ENCODE peak calls at places on chromosomes 11 and 22, in nine cellular contexts. One of them, this sample, is unnamed.

GRCh38 chr11:126378763-126379162 is 23.3 kb downstream of the ST3GAL4 start:
- DNase-seq in K562: no peak
- DNase-seq in HCT116: no peak
- DNase-seq in HL-60: no peak
- DNase-seq in Panc1: no peak
- DNase-seq in HepG2: no peak
- DNase-seq in SK-N-SH: no peak
- DNase-seq in GM12878: no peak
- DNase-seq in A549: no peak
- DNase-seq in this sample: no peak

GRCh38 chr22:29043906-29044575 is 17.6 kb downstream of the C22orf31 start:
- DNase-seq in A549: no peak
- DNase-seq in Panc1: no peak
- DNase-seq in K562: no peak
- DNase-seq in SK-N-SH: no peak
- DNase-seq in HL-60: no peak
- DNase-seq in GM12878: no peak
- DNase-seq in HepG2: no peak
- DNase-seq in HCT116: no peak
- DNase-seq in this sample: no peak

GRCh38 chr11:66467756-66468155 is 1.1 kb downstream of the PELI3 start:
- DNase-seq in Panc1: no peak
- DNase-seq in SK-N-SH: peak
- DNase-seq in HCT116: no peak
- DNase-seq in GM12878: no peak
- DNase-seq in HL-60: peak
- DNase-seq in A549: no peak
- DNase-seq in K562: no peak
- DNase-seq in HepG2: no peak
- DNase-seq in this sample: peak

GRCh38 chr22:41917906-41918791 is 3.3 kb upstream of the SHISA8 start:
- DNase-seq in HepG2: no peak
- DNase-seq in HCT116: no peak
- DNase-seq in A549: no peak
- DNase-seq in HL-60: peak
- DNase-seq in SK-N-SH: no peak
- DNase-seq in Panc1: no peak
- DNase-seq in GM12878: no peak
- DNase-seq in K562: no peak
- DNase-seq in this sample: no peak

GRCh38 chr22:25800766-25801165 is 58.8 kb downstream of the MYO18B start:
- DNase-seq in HCT116: no peak
- DNase-seq in HepG2: no peak
- DNase-seq in A549: no peak
- DNase-seq in GM12878: no peak
- DNase-seq in HL-60: no peak
- DNase-seq in Panc1: no peak
- DNase-seq in K562: no peak
- DNase-seq in SK-N-SH: no peak
- DNase-seq in this sample: no peak

GRCh38 chr22:40401981-40402406 is 31.6 kb downstream of the SGSM3 start:
- DNase-seq in A549: no peak
- DNase-seq in HL-60: no peak
- DNase-seq in GM12878: no peak
- DNase-seq in HepG2: no peak
- DNase-seq in Panc1: no peak
- DNase-seq in K562: no peak
- DNase-seq in HCT116: no peak
- DNase-seq in SK-N-SH: no peak
- DNase-seq in this sample: no peak

GRCh38 chr11:2515401-2516275 is 70.8 kb downstream of the KCNQ1 start:
- DNase-seq in HepG2: no peak
- DNase-seq in HCT116: no peak
- DNase-seq in HL-60: no peak
- DNase-seq in GM12878: no peak
- DNase-seq in SK-N-SH: peak
- DNase-seq in Panc1: no peak
- DNase-seq in K562: no peak
- DNase-seq in A549: no peak
- DNase-seq in this sample: no peak

GRCh38 chr11:4187055-4187988 is 92.7 kb downstream of the RRM1 start:
- DNase-seq in HCT116: peak
- DNase-seq in K562: peak
- DNase-seq in SK-N-SH: peak
- DNase-seq in A549: peak
- DNase-seq in HepG2: peak
- DNase-seq in HL-60: peak
- DNase-seq in GM12878: no peak
- DNase-seq in Panc1: peak
- DNase-seq in this sample: peak

GRCh38 chr11:6660712-6661111 is 5.1 kb upstream of the DCHS1 start:
- DNase-seq in HepG2: no peak
- DNase-seq in Panc1: no peak
- DNase-seq in GM12878: no peak
- DNase-seq in K562: no peak
- DNase-seq in HL-60: no peak
- DNase-seq in SK-N-SH: no peak
- DNase-seq in HCT116: no peak
- DNase-seq in A549: no peak
- DNase-seq in this sample: no peak

GRCh38 chr22:16601437-16602223 is 9.0 kb upstream of the CCT8L2 start:
- DNase-seq in HepG2: no peak
- DNase-seq in Panc1: no peak
- DNase-seq in HCT116: no peak
- DNase-seq in K562: peak
- DNase-seq in HL-60: peak
- DNase-seq in A549: no peak
- DNase-seq in GM12878: no peak
- DNase-seq in SK-N-SH: no peak
- DNase-seq in this sample: peak

GRCh38 chr11:113384551-113384950 is 3.0 kb upstream of the ANKK1 start:
- DNase-seq in HL-60: no peak
- DNase-seq in GM12878: no peak
- DNase-seq in A549: no peak
- DNase-seq in Panc1: no peak
- DNase-seq in K562: no peak
- DNase-seq in SK-N-SH: no peak
- DNase-seq in HepG2: peak
- DNase-seq in HCT116: no peak
- DNase-seq in this sample: no peak

GRCh38 chr11:62461740-62462522 is 43.1 kb downstream of the SCGB1A1 start:
- DNase-seq in Panc1: no peak
- DNase-seq in HCT116: no peak
- DNase-seq in HepG2: no peak
- DNase-seq in K562: peak
- DNase-seq in SK-N-SH: no peak
- DNase-seq in HL-60: no peak
- DNase-seq in GM12878: no peak
- DNase-seq in A549: no peak
- DNase-seq in this sample: no peak

GRCh38 chr22:31106001-31106571 is 1.3 kb downstream of the SELENOM start:
- DNase-seq in HepG2: no peak
- DNase-seq in SK-N-SH: no peak
- DNase-seq in HCT116: no peak
- DNase-seq in A549: no peak
- DNase-seq in GM12878: no peak
- DNase-seq in Panc1: no peak
- DNase-seq in HL-60: no peak
- DNase-seq in K562: no peak
- DNase-seq in this sample: no peak

GRCh38 chr11:17894929-17895658 is 117.8 kb downstream of the SERGEF start:
- DNase-seq in HL-60: no peak
- DNase-seq in GM12878: no peak
- DNase-seq in K562: no peak
- DNase-seq in Panc1: no peak
- DNase-seq in HepG2: no peak
- DNase-seq in HCT116: no peak
- DNase-seq in A549: no peak
- DNase-seq in SK-N-SH: peak
- DNase-seq in this sample: no peak

GRCh38 chr11:127000991-127001390 is 421 bp upstream of the KIRREL3 start:
- DNase-seq in GM12878: no peak
- DNase-seq in HL-60: no peak
- DNase-seq in HepG2: no peak
- DNase-seq in SK-N-SH: no peak
- DNase-seq in HCT116: no peak
- DNase-seq in Panc1: no peak
- DNase-seq in K562: no peak
- DNase-seq in A549: no peak
- DNase-seq in this sample: no peak

GRCh38 chr11:75762885-75763284 is 5.7 kb upstream of the DGAT2 start:
- DNase-seq in GM12878: no peak
- DNase-seq in HCT116: no peak
- DNase-seq in HepG2: peak
- DNase-seq in Panc1: no peak
- DNase-seq in SK-N-SH: no peak
- DNase-seq in HL-60: peak
- DNase-seq in K562: no peak
- DNase-seq in A549: no peak
- DNase-seq in this sample: no peak

GRCh38 chr11:8839957-8840945 is 70.7 kb upstream of the AKIP1 start:
- DNase-seq in A549: no peak
- DNase-seq in Panc1: no peak
- DNase-seq in HL-60: no peak
- DNase-seq in GM12878: no peak
- DNase-seq in HepG2: peak
- DNase-seq in HCT116: no peak
- DNase-seq in K562: no peak
- DNase-seq in SK-N-SH: no peak
- DNase-seq in this sample: peak

GRCh38 chr11:78318321-78318720 is 99.3 kb downstream of the GAB2 start:
- DNase-seq in HL-60: no peak
- DNase-seq in GM12878: no peak
- DNase-seq in HCT116: no peak
- DNase-seq in HepG2: no peak
- DNase-seq in K562: no peak
- DNase-seq in A549: no peak
- DNase-seq in Panc1: no peak
- DNase-seq in SK-N-SH: peak
- DNase-seq in this sample: peak

GRCh38 chr22:37045958-37046357 is 5.6 kb upstream of the KCTD17 start:
- DNase-seq in HL-60: no peak
- DNase-seq in GM12878: no peak
- DNase-seq in SK-N-SH: peak
- DNase-seq in A549: peak
- DNase-seq in HCT116: no peak
- DNase-seq in Panc1: no peak
- DNase-seq in K562: peak
- DNase-seq in HepG2: no peak
- DNase-seq in this sample: peak
- TF ChIP-seq REST in HL-60: no peak
- TF ChIP-seq REST in GM12878: no peak
- TF ChIP-seq REST in SK-N-SH: no peak
- TF ChIP-seq REST in A549: no peak
- TF ChIP-seq REST in HCT116: no peak
- TF ChIP-seq REST in Panc1: no peak
- TF ChIP-seq REST in K562: no peak
- TF ChIP-seq REST in HepG2: no peak
- TF ChIP-seq REST in this sample: no peak

DNA sequence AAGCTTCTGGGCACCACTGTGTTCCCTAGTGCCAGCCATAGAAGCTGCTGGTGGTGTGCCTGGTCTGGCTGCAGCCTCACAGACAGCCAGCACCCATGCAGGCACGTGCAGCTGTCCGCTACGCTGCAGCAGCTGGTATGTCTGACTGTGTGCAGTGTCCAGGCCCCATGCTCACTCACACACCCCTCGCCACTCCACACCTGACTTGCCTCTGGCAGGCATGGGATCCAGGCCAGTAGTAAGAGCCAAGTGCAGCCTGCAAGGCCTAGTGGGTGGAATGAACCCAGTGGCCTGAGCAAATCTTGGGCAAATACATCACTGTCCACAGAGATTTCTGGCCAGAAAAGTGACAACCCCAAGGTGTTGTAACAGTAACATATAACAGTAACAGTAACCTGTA is 111.9 kb downstream of the ARHGAP20 start:
- DNase-seq in A549: no peak
- DNase-seq in HCT116: no peak
- DNase-seq in HepG2: no peak
- DNase-seq in SK-N-SH: no peak
- DNase-seq in GM12878: no peak
- DNase-seq in K562: no peak
- DNase-seq in HL-60: no peak
- DNase-seq in Panc1: no peak
- DNase-seq in this sample: no peak
- TF ChIP-seq REST in A549: no peak
- TF ChIP-seq REST in HCT116: no peak
- TF ChIP-seq REST in HepG2: no peak
- TF ChIP-seq REST in SK-N-SH: no peak
- TF ChIP-seq REST in GM12878: no peak
- TF ChIP-seq REST in K562: no peak
- TF ChIP-seq REST in HL-60: no peak
- TF ChIP-seq REST in Panc1: no peak
- TF ChIP-seq REST in this sample: no peak

GRCh38 chr11:11513438-11513837 is 108.4 kb downstream of the GALNT18 start:
- DNase-seq in HL-60: no peak
- DNase-seq in HepG2: no peak
- DNase-seq in K562: no peak
- DNase-seq in HCT116: no peak
- DNase-seq in A549: no peak
- DNase-seq in GM12878: no peak
- DNase-seq in Panc1: no peak
- DNase-seq in SK-N-SH: no peak
- DNase-seq in this sample: no peak
- TF ChIP-seq REST in HL-60: no peak
- TF ChIP-seq REST in HepG2: no peak
- TF ChIP-seq REST in K562: no peak
- TF ChIP-seq REST in HCT116: no peak
- TF ChIP-seq REST in A549: no peak
- TF ChIP-seq REST in GM12878: no peak
- TF ChIP-seq REST in Panc1: no peak
- TF ChIP-seq REST in SK-N-SH: no peak
- TF ChIP-seq REST in this sample: no peak

DNA sequence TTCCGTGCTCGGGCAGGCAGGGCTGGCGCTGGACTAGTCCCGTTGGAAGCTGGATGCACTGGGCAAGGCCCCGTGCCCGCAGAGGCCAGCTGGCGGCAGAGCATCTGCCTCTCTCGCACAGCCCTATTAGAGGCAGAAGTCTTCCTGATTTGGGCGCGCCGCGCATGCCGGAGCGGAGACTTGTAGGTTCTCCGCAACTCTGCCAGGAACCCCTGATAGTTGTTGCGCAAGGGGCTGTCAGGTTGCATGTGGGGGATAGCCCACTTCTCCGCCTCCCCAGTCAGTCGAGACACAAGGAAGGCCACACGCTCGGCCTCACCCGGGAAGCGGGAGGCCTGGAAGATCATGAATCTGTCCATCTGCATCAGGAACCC is 1.2 kb downstream of the RTL6 start:
- DNase-seq in GM12878: no peak
- DNase-seq in HepG2: no peak
- DNase-seq in K562: no peak
- DNase-seq in SK-N-SH: no peak
- DNase-seq in A549: no peak
- DNase-seq in Panc1: no peak
- DNase-seq in HL-60: no peak
- DNase-seq in HCT116: no peak
- DNase-seq in this sample: no peak
- TF ChIP-seq REST in GM12878: no peak
- TF ChIP-seq REST in HepG2: no peak
- TF ChIP-seq REST in K562: no peak
- TF ChIP-seq REST in SK-N-SH: no peak
- TF ChIP-seq REST in A549: no peak
- TF ChIP-seq REST in Panc1: no peak
- TF ChIP-seq REST in HL-60: no peak
- TF ChIP-seq REST in HCT116: no peak
- TF ChIP-seq REST in this sample: no peak

This sample was measured in GM23338.